ENCODE peak calls at places on chromosome 19, in five cellular contexts. A is islet precursor cell; H is activated CD8-positive, alpha-beta T cell treated with anti-CD3 and anti-CD28 coated beads, Interleukin-2, amount 10 ng/mL, durations not matched to agents 7 days and 5 days; Z is endothelial cell; J is HuH-7. W is an unnamed sample.

GRCh38 chr19:6667114-6667627 is 2.8 kb downstream of the TNFSF14 start:
- DNase-seq in H (no peak), J (no peak), A (no peak), Z (no peak), W (no peak)

GRCh38 chr19:39409207-39409885 is 2.7 kb downstream of the ZFP36 start:
- DNase-seq in H (peak; percentile 90), Z (peak; percentile 62), J (peak; percentile 90), A (peak; percentile 94), W (peak; percentile 45)

GRCh38 chr19:17164644-17165043 is 50.5 kb upstream of the USE1 start:
- DNase-seq in J (no peak), A (no peak), Z (no peak), H (no peak), W (no peak)

GRCh38 chr19:9958451-9958850 is 22.1 kb upstream of the OLFM2 start:
- DNase-seq in A (no peak), J (no peak), Z (no peak), H (no peak), W (no peak)

GRCh38 chr19:10226376-10227214 is 4.5 kb downstream of the S1PR2 start:
- DNase-seq in J (no peak), H (no peak), A (no peak), Z (no peak), W (no peak)

GRCh38 chr19:42926781-42927180 is 9.1 kb upstream of the PSG6 start:
- DNase-seq in Z (no peak), A (no peak), J (no peak), H (no peak), W (no peak)

GRCh38 chr19:14090509-14091085 is at the start of gene SAMD1:
- DNase-seq in A (peak; percentile 88), J (peak; percentile 66), H (peak; percentile 92), Z (peak; percentile 69), W (peak; percentile 86)

GRCh38 chr19:11552666-11553372 is 6.2 kb downstream of the ELOF1 start:
- DNase-seq in Z (no peak), H (no peak), A (no peak), J (no peak), W (no peak)

GRCh38 chr19:19137556-19138109 is 645 bp downstream of the TMEM161A start:
- DNase-seq in H (no peak), Z (no peak), A (no peak), J (no peak), W (no peak)

GRCh38 chr19:48540110-48540509 is 11.9 kb upstream of the SULT2B1 start:
- DNase-seq in A (no peak), J (no peak), Z (no peak), H (no peak), W (no peak)

GRCh38 chr19:44951179-44952159 is 3.7 kb upstream of the CLPTM1 start:
- DNase-seq in J (peak; percentile 80), Z (peak; percentile 64), H (peak; percentile 79), A (peak; percentile 75), W (peak; percentile 70)

GRCh38 chr19:9075064-9075964 is 11.5 kb upstream of the OR1M1 start:
- DNase-seq in A (peak; percentile 99), Z (no peak), H (no peak), J (no peak), W (no peak)